ENCODE peak calls at places on chromosomes 4 and X, in nine cellular contexts. Z, C, T, W, I, S, A, N and U are unnamed samples.

GRCh38 chrX:141220342-141221008 is 21.8 kb downstream of the SPANXC start:
- DNase-seq in Z (peak), C (no peak), T (no peak), W (peak), I (no peak), S (no peak), A (peak), N (no peak), U (no peak)

GRCh38 chr4:111449657-111450056 is 695.6 kb upstream of the FAM241A start:
- DNase-seq in Z (no peak), C (no peak), T (no peak), W (no peak), I (no peak), S (no peak), A (no peak), N (no peak), U (no peak)

GRCh38 chr4:1215347-1216075 is 33.4 kb downstream of the CTBP1 start:
- DNase-seq in Z (peak), C (no peak), T (no peak), W (no peak), I (no peak), S (no peak), A (no peak), N (no peak), U (no peak)

GRCh38 chr4:129362685-129363274 is 266.8 kb downstream of the C4orf33 start:
- DNase-seq in Z (peak), C (peak), T (peak), W (peak), I (peak), S (peak), A (peak), N (peak), U (peak)

GRCh38 chrX:56765816-56766553 is 36.9 kb downstream of the NBDY start:
- DNase-seq in Z (no peak), C (no peak), T (no peak), W (no peak), I (no peak), S (no peak), A (no peak), N (no peak), U (no peak)

GRCh38 chrX:41471786-41472185 is 24.6 kb downstream of the NYX start:
- DNase-seq in Z (no peak), C (no peak), T (no peak), W (no peak), I (no peak), S (no peak), A (no peak), N (no peak), U (no peak)

GRCh38 chr4:115323106-115323684 is 209.8 kb upstream of the NDST4 start:
- DNase-seq in Z (peak), C (peak), T (no peak), W (no peak), I (no peak), S (no peak), A (no peak), N (no peak), U (no peak)

GRCh38 chr4:124135409-124135813 is 577.1 kb downstream of the ANKRD50 start:
- DNase-seq in Z (peak), C (no peak), T (no peak), W (peak), I (no peak), S (no peak), A (peak), N (no peak), U (no peak)

GRCh38 chr4:155759372-155760252 is 791 bp downstream of the GUCY1B1 start:
- DNase-seq in Z (peak), C (no peak), T (peak), W (peak), I (no peak), S (peak), A (no peak), N (no peak), U (no peak)

GRCh38 chr4:22356996-22357596 is 158.8 kb downstream of the ADGRA3 start:
- DNase-seq in Z (peak), C (peak), T (peak), W (peak), I (no peak), S (peak), A (no peak), N (no peak), U (peak)

GRCh38 chr4:74838746-74839370 is 44.5 kb upstream of the BTC start:
- DNase-seq in Z (peak), C (no peak), T (no peak), W (peak), I (no peak), S (no peak), A (peak), N (no peak), U (no peak)

GRCh38 chr4:112251044-112251632 is 19.6 kb downstream of the AP1AR start:
- DNase-seq in Z (no peak), C (no peak), T (no peak), W (no peak), I (no peak), S (no peak), A (no peak), N (no peak), U (no peak)

GRCh38 chr4:145939856-145940255 is 1.2 kb upstream of the ZNF827 start:
- DNase-seq in Z (peak), C (no peak), T (no peak), W (peak), I (no peak), S (no peak), A (no peak), N (no peak), U (no peak)

GRCh38 chr4:142840516-142841123 is 5.5 kb downstream of the INPP4B start:
- DNase-seq in Z (peak), C (no peak), T (peak), W (peak), I (peak), S (peak), A (no peak), N (no peak), U (no peak)

GRCh38 chr4:72715299-72715698 is 146.3 kb upstream of the ADAMTS3 start:
- DNase-seq in Z (no peak), C (no peak), T (no peak), W (no peak), I (no peak), S (no peak), A (no peak), N (no peak), U (no peak)

GRCh38 chr4:80240976-80241375 is 25.5 kb upstream of the FGF5 start:
- DNase-seq in Z (no peak), C (no peak), T (no peak), W (peak), I (no peak), S (no peak), A (no peak), N (no peak), U (no peak)

GRCh38 chr4:10587697-10588096 is 96.9 kb downstream of the CLNK start:
- DNase-seq in Z (peak), C (no peak), T (peak), W (no peak), I (no peak), S (peak), A (no peak), N (no peak), U (no peak)

GRCh38 chr4:90951037-90951436 is 823.8 kb downstream of the CCSER1 start:
- DNase-seq in Z (peak), C (no peak), T (no peak), W (no peak), I (no peak), S (peak), A (peak), N (no peak), U (no peak)

GRCh38 chrX:122565952-122566351 is 618.1 kb upstream of the GRIA3 start:
- DNase-seq in Z (peak), C (no peak), T (no peak), W (peak), I (no peak), S (no peak), A (peak), N (no peak), U (no peak)

GRCh38 chr4:122826596-122827257 is at the start of gene FGF2:
- DNase-seq in Z (peak), C (peak), T (peak), W (peak), I (peak), S (peak), A (no peak), N (no peak), U (no peak)

GRCh38 chr4:38138363-38138762 is 178.2 kb downstream of the PTTG2 start:
- DNase-seq in Z (no peak), C (no peak), T (no peak), W (no peak), I (no peak), S (no peak), A (no peak), N (no peak), U (no peak)

GRCh38 chrX:15269618-15270521 is at the start of gene ASB9:
- DNase-seq in Z (peak), C (peak), T (no peak), W (peak), I (no peak), S (peak), A (no peak), N (no peak), U (peak)

GRCh38 chrX:38311743-38312142 is 15.6 kb downstream of the RPGR start:
- DNase-seq in Z (no peak), C (no peak), T (no peak), W (no peak), I (no peak), S (no peak), A (no peak), N (no peak), U (no peak)

GRCh38 chr4:160238790-160239189 is 1135.9 kb downstream of the RAPGEF2 start:
- DNase-seq in Z (no peak), C (no peak), T (no peak), W (no peak), I (peak), S (no peak), A (no peak), N (no peak), U (no peak)

GRCh38 chr4:7641712-7642111 is 207.0 kb upstream of the PSAPL1 start:
- DNase-seq in Z (no peak), C (no peak), T (no peak), W (no peak), I (no peak), S (no peak), A (no peak), N (no peak), U (no peak)